ENCODE peak calls at places on chromosomes 11 and 22, in five cellular contexts. F, A, I, B and Z are unnamed samples.
A peak's percentile ranks its signal among the peaks of the same experiment; 100 is the strongest.

GRCh38 chr22:38504731-38505594 is 1.1 kb downstream of the DDX17 start:
- DNase-seq in B (peak; percentile 71), F (peak; percentile 45), I (peak; percentile 33), A (peak; percentile 51), Z (peak; percentile 55)

GRCh38 chr11:898540-899190 is 11.9 kb downstream of the CHID1 start:
- DNase-seq in I (no peak), A (no peak), F (peak; percentile 16), B (peak; percentile 74), Z (peak; percentile 25)

GRCh38 chr11:93888026-93888425 is 37.6 kb upstream of the VSTM5 start:
- DNase-seq in A (no peak), F (no peak), B (no peak), I (no peak), Z (no peak)

GRCh38 chr11:17244046-17244445 is 32.5 kb upstream of the NUCB2 start:
- DNase-seq in F (no peak), B (no peak), I (no peak), A (no peak), Z (no peak)

GRCh38 chr11:64571050-64571409 is 20.0 kb upstream of the SLC22A12 start:
- DNase-seq in I (no peak), A (no peak), B (no peak), F (no peak), Z (no peak)

GRCh38 chr11:12186683-12187082 is 76.3 kb downstream of the MICAL2 start:
- DNase-seq in A (no peak), I (no peak), B (no peak), F (no peak), Z (no peak)

GRCh38 chr11:75789521-75789920 is 20.9 kb downstream of the DGAT2 start:
- DNase-seq in A (no peak), I (no peak), F (no peak), B (no peak), Z (no peak)

GRCh38 chr22:34068011-34068410 is 147.7 kb upstream of the LARGE1 start:
- DNase-seq in A (no peak), B (no peak), F (no peak), I (no peak), Z (no peak)

GRCh38 chr11:18704698-18705097 is 6.1 kb downstream of the TMEM86A start:
- DNase-seq in B (no peak), F (no peak), I (no peak), A (no peak), Z (no peak)

GRCh38 chr22:39932918-39933649 is 27.1 kb upstream of the TMA7B start:
- DNase-seq in F (peak; percentile 39), B (no peak), I (no peak), A (peak; percentile 66), Z (peak; percentile 43)

GRCh38 chr11:44470849-44471248 is 94.6 kb upstream of the CD82 start:
- DNase-seq in I (no peak), B (no peak), A (no peak), F (no peak), Z (no peak)

GRCh38 chr11:75380716-75381420 is 18.4 kb upstream of the RPS3 start:
- DNase-seq in I (no peak), F (no peak), B (no peak), A (no peak), Z (no peak)

GRCh38 chr22:40210814-40211213 is 33.1 kb downstream of the TNRC6B start:
- DNase-seq in B (no peak), I (no peak), A (no peak), F (no peak), Z (no peak)

GRCh38 chr11:61004037-61004641 is 32.7 kb downstream of the CD6 start:
- DNase-seq in A (no peak), B (peak; percentile 60), I (no peak), F (peak; percentile 50), Z (peak; percentile 30)

GRCh38 chr11:112085822-112086421 is 634 bp downstream of the TIMM8B start:
- DNase-seq in A (peak; percentile 44), B (peak; percentile 48), F (peak; percentile 31), I (peak; percentile 6), Z (peak; percentile 42)

GRCh38 chr11:67464411-67465189 is 4.5 kb downstream of the TMEM134 start:
- DNase-seq in B (peak; percentile 91), F (peak; percentile 44), I (peak; percentile 85), A (peak; percentile 91), Z (peak; percentile 25)

GRCh38 chr22:37533995-37534394 is 14.8 kb upstream of the CARD10 start:
- DNase-seq in F (peak; percentile 82), A (peak; percentile 91), B (no peak), I (no peak), Z (peak; percentile 87)

GRCh38 chr11:67026941-67027340 is 4.0 kb downstream of the SYT12 start:
- DNase-seq in I (no peak), B (no peak), F (no peak), A (no peak), Z (no peak)

GRCh38 chr22:27438271-27438980 is 363.1 kb downstream of the MN1 start:
- DNase-seq in F (no peak), A (no peak), B (peak; percentile 41), I (peak; percentile 25), Z (no peak)

GRCh38 chr22:36009085-36009484 is 19.5 kb downstream of the RBFOX2 start:
- DNase-seq in A (no peak), I (no peak), B (no peak), F (peak; percentile 77), Z (peak; percentile 67)

GRCh38 chr22:50253046-50253580 is 2.0 kb upstream of the HDAC10 start:
- DNase-seq in I (no peak), A (no peak), F (no peak), B (no peak), Z (no peak)

GRCh38 chr11:113249786-113250185 is 64.6 kb upstream of the TTC12 start:
- DNase-seq in F (no peak), A (no peak), B (no peak), I (no peak), Z (no peak)

GRCh38 chr11:113247231-113247630 is 67.2 kb upstream of the TTC12 start:
- DNase-seq in I (no peak), F (no peak), B (no peak), A (no peak), Z (no peak)

GRCh38 chr11:113251281-113251680 is 63.1 kb upstream of the TTC12 start:
- DNase-seq in B (no peak), F (no peak), I (no peak), A (no peak), Z (no peak)

GRCh38 chr11:113248702-113249490 is 65.5 kb upstream of the TTC12 start:
- DNase-seq in F (no peak), I (no peak), B (no peak), A (no peak), Z (no peak)

GRCh38 chr11:113249491-113249763 is 65.0 kb upstream of the TTC12 start:
- DNase-seq in A (peak; percentile 13), B (no peak), I (no peak), F (peak; percentile 14), Z (peak; percentile 5)
- TF ChIP-seq CTCF in A (no peak), B (no peak), I (no peak), F (peak; percentile 43), Z (peak; percentile 23)

DNA sequence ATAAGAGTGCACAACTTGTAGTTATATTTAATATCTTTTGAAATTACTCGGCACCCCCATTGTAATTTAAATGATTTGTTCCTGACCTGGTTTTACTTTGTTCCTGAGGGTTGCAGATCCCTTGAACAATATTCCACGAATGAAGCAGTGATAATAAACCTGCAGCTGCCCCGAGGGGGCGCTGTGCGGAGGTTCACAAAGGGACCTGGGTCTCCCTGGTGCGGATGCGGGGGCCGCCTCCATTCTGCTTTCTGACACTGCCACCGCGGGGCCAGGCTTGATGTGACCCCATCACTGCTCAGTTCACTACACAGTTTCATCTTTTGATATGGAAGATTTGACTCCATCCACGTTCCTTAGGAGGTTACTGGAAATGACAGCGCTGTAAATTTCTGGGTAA is 62.9 kb upstream of the PRODH start:
- DNase-seq in F (no peak), B (no peak), A (peak; percentile 14), I (no peak), Z (no peak)
- TF ChIP-seq CTCF in F (peak; percentile 18), B (peak; percentile 15), A (peak; percentile 12), I (no peak), Z (peak; percentile 28)

GRCh38 chr11:78379039-78379670 is 38.5 kb downstream of the GAB2 start:
- DNase-seq in I (no peak), F (no peak), B (no peak), A (no peak), Z (peak; percentile 25)
- TF ChIP-seq CTCF in I (no peak), F (no peak), B (no peak), A (no peak), Z (no peak)

GRCh38 chr11:48122246-48122645 is 94.4 kb upstream of the OR4B1 start:
- DNase-seq in B (no peak), F (no peak), I (no peak), A (no peak), Z (no peak)

GRCh38 chr11:48114740-48115139 is 101.9 kb upstream of the OR4B1 start:
- DNase-seq in A (no peak), I (no peak), B (no peak), F (no peak), Z (no peak)

GRCh38 chr11:48111941-48112340 is 104.7 kb upstream of the OR4B1 start:
- DNase-seq in A (no peak), B (no peak), F (no peak), I (no peak), Z (no peak)

GRCh38 chr11:48116437-48116836 is 100.2 kb upstream of the OR4B1 start:
- DNase-seq in B (no peak), A (no peak), F (no peak), I (no peak), Z (no peak)

GRCh38 chr11:48116843-48117242 is 99.8 kb upstream of the OR4B1 start:
- DNase-seq in A (peak; percentile 36), I (no peak), F (peak; percentile 48), B (no peak), Z (peak; percentile 21)
- TF ChIP-seq CTCF in A (peak; percentile 50), I (no peak), F (peak; percentile 58), B (no peak), Z (peak; percentile 52)

GRCh38 chr11:68900835-68901381 is 2.7 kb downstream of the MRPL21 start:
- DNase-seq in I (no peak), A (no peak), F (no peak), B (no peak), Z (no peak)

GRCh38 chr11:68904458-68904847 is 762 bp downstream of the IGHMBP2 start:
- DNase-seq in F (peak; percentile 14), I (no peak), B (peak; percentile 23), A (no peak), Z (no peak)

GRCh38 chr11:68903288-68903630 is 373 bp downstream of the MRPL21 start:
- DNase-seq in F (no peak), I (no peak), B (no peak), A (no peak), Z (no peak)

GRCh38 chr11:68905421-68906360 is 2.0 kb downstream of the IGHMBP2 start:
- DNase-seq in A (peak; percentile 11), B (no peak), I (peak; percentile 28), F (no peak), Z (no peak)

DNA sequence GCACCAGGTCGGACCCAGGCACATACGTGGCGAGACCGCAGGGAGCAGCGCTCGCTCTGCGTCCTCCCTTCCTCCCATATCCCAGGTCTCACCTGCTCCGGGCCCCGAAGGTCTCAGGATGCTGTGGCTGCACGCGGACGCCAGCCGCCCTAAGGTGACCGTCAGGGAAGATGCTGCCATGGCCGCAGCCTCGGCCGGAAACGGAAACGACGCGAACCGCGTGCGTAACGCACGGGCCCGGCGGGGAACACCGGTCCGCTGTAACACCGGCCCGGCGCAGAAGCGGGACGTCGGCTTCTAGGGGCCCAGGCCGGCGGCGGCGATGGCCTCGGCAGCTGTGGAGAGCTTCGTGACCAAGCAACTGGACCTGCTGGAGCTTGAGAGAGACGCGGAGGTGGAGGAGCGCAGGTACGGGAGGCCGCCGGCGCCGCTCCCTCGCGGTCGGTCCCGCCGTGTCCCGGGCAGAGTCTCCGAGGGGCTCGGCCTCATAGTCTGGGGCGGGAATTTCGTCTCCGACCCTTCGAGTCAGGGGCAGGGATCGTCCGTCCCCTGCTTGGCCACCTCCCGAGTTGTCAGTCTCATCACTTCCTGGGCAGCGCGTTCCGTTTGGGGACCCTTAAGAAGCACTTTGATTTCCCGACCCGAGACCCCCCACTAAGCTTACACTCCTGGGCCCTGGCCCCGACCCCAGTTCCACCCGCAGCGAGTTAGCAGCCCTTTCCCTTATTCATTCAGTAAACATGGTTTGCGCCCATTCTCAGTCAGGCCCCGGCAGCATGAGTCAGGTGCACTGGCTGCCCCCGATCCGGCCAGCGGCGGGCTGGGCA is at the start of the genes IGHMBP2 and MRPL21:
- DNase-seq in I (peak; percentile 80), F (peak; percentile 85), B (peak; percentile 89), A (peak; percentile 79), Z (peak; percentile 77)
- TF ChIP-seq CTCF in I (peak; percentile 9), F (no peak), B (no peak), A (no peak), Z (no peak)